ENCODE peak calls at places on chromosomes 4 and X, in four cellular contexts. V is transverse colon, L is A549, S is cardiac muscle cell. X is an unnamed sample. For H3K4me1, the result is how much of the 10 kb centered on the place peaks cover.

GRCh38 chr4:47839259-47839658 is 1.4 kb upstream of the CORIN start:
- DNase-seq in V (no peak), L (peak), S (peak), X (peak)

GRCh38 chrX:34624416-34624815 is 32.7 kb downstream of the TMEM47 start:
- DNase-seq in V (no peak), L (no peak), S (peak), X (no peak)

GRCh38 chr4:150261571-150261970 is 183.3 kb downstream of the DCLK2 start:
- DNase-seq in V (no peak), L (no peak), S (no peak), X (no peak)

GRCh38 chr4:89114100-89114499 is 2.8 kb downstream of the TIGD2 start:
- DNase-seq in V (no peak), L (no peak), S (no peak), X (no peak)

GRCh38 chr4:123340381-123340701 is 56.3 kb upstream of the SPRY1 start:
- DNase-seq in V (no peak), L (peak), S (peak), X (no peak)

GRCh38 chrX:153910446-153910845 is 6.0 kb downstream of the AVPR2 start:
- DNase-seq in V (no peak), L (no peak), S (no peak), X (no peak)

GRCh38 chr4:10172278-10173038 is 55.9 kb upstream of the WDR1 start:
- DNase-seq in V (no peak), L (no peak), S (peak), X (no peak)

GRCh38 chr4:153518637-153519384 is 52.7 kb downstream of the TMEM131L start:
- DNase-seq in V (no peak), L (no peak), S (peak), X (no peak)

GRCh38 chr4:145492376-145492775 is 10.7 kb downstream of the SMAD1 start:
- DNase-seq in V (peak), L (no peak), S (no peak), X (no peak)

DNA sequence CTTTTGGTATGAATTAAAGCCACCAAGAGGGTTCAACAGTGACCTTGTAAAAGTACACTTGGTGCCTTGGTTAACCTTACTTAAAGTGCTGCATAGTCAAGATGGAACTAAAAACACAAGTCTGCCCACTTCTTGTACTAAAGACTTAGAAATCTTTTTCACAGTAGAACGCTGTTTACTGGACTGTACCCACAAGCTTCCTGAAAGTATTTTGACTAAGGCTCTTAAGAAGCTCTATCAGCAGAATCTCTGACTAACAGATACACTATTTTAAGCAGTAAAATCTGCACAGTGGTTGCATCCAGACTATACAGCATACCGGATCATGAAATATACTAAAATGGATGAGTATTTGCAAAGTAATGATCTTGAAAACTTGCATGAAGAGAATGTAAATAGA is 7.2 kb downstream of the RAB28 start:
- DNase-seq in V (no peak), L (no peak), S (peak), X (no peak)
- H3K4me1 ChIP-seq in V (under half), L (under half), S (under half), X (under half)

DNA sequence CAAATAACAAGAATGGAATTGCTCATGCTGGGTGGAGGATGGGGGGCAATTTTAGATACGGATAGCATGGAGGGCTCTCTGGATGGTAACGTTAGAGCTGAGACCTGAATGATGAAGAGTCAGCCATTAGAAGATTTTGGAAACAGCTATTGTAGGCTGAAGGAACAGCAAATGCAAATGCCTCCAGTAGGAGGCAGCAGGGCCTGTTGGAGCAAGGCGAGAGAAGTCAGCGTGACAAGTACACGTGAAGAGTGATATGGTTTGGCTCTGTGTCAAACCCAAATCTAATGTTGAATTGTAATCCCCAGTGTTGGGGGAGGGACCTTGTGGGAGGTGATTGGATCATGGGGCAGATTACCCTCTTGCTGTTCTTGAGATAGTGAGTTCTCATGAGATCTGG is 59.3 kb upstream of the SOD3 start:
- DNase-seq in V (peak), L (peak), S (peak), X (no peak)
- TF ChIP-seq CTCF in V (peak), L (no peak), S (peak), X (no peak)

DNA sequence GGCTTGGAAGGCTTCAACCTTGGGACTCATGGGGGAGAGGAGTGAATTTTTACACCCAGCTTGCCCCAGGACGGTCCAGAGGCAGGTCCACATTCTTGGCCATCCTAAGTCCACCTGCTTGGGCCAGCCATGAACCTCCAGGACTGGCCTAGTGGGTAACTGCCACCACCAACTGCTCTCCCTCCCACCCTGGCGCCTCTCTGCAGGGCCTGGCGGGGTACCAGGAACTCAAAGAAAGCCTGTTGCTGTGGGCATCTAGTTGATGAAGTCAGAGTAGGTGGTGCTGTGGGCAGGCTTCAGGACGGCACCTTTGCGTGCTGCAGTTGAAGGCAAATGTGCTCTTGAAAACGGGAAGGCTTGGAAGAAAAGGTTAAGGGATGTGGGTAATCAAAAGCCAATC is 12.0 kb downstream of the BCOR start:
- DNase-seq in V (no peak), L (no peak), S (no peak), X (no peak)
- H3K27ac ChIP-seq in V (peak), L (no peak), S (no peak), X (no peak)

GRCh38 chr4:20043992-20044391 is 207.7 kb upstream of the SLIT2 start:
- DNase-seq in V (no peak), L (no peak), S (peak), X (no peak)
- H3K4me1 ChIP-seq in V (under half), L (under half), S (under half), X (under half)

GRCh38 chr4:84159767-84160166 is 339.3 kb downstream of the NKX6-1 start:
- DNase-seq in V (no peak), L (peak), S (no peak), X (peak)
- TF ChIP-seq CTCF in V (no peak), L (no peak), S (no peak), X (no peak)

DNA sequence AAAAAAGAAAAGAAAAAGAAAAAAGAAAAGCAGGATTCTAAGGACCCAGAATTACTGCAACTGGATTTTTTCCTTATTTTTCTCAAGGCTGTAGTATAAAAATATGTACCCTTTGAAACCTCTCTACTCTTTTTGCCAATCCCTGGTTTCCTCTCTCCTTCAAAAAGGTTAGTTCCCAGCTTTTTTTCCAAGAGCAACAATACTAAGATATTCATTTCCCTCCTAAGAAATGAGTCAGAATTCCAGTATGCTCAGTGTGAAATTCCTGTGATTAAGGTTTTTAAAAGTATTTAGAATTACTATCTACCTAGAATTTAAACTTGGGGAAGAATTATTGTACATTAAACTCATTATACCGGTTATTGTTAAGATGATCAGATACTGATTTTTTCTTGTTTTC is 22.0 kb downstream of the SMIM14 start:
- DNase-seq in V (no peak), L (no peak), S (peak), X (no peak)
- H3K27ac ChIP-seq in V (no peak), L (peak), S (no peak), X (no peak)

X was measured in testis.